ENCODE peak calls at places on chromosomes 6 and 20, in five cellular contexts. R is substantia nigra; U is activated T-cell treated with anti-CD3 and anti-CD28 coated beads, Interleukin-2, amount 50 U/mL, for 72 hours; T is dorsolateral prefrontal cortex; C is osteoblast. L is an unnamed sample.

GRCh38 chr6:46222286-46222685 is 51.5 kb upstream of the ENPP5 start:
- DNase-seq in R (no peak), U (no peak), T (no peak), C (no peak), L (no peak)

GRCh38 chr6:7402746-7403145 is 13.1 kb downstream of the RIOK1 start:
- DNase-seq in R (no peak), U (no peak), T (no peak), C (peak; percentile 14), L (no peak)

GRCh38 chr20:50788045-50788867 is 6.6 kb upstream of the BCAS4 start:
- DNase-seq in R (no peak), U (no peak), T (no peak), C (peak; percentile 95), L (no peak)

GRCh38 chr6:164184410-164184809 is 769.9 kb downstream of the QKI start:
- DNase-seq in R (peak; percentile 22), U (no peak), T (no peak), C (no peak), L (no peak)

GRCh38 chr20:50744143-50744792 is 12.9 kb downstream of the PARD6B start:
- DNase-seq in R (peak; percentile 43), U (no peak), T (no peak), C (peak; percentile 93), L (peak; percentile 52)

GRCh38 chr6:113596907-113597583 is 260.1 kb upstream of the MARCKS start:
- DNase-seq in R (no peak), U (no peak), T (no peak), C (peak; percentile 22), L (no peak)

GRCh38 chr6:11224252-11224965 is 8.1 kb downstream of the NEDD9 start:
- DNase-seq in R (no peak), U (peak; percentile 61), T (no peak), C (peak; percentile 91), L (no peak)

GRCh38 chr20:37880726-37881591 is 22.0 kb upstream of the VSTM2L start:
- DNase-seq in R (no peak), U (no peak), T (no peak), C (peak; percentile 83), L (no peak)

GRCh38 chr6:104601756-104602155 is 258.0 kb downstream of the HACE1 start:
- DNase-seq in R (no peak), U (no peak), T (no peak), C (no peak), L (no peak)

GRCh38 chr6:16540804-16541752 is 220.2 kb downstream of the ATXN1 start:
- DNase-seq in R (peak; percentile 21), U (no peak), T (no peak), C (peak; percentile 54), L (no peak)

GRCh38 chr6:159953091-159953581 is 15.7 kb upstream of the IGF2R start:
- DNase-seq in R (no peak), U (no peak), T (no peak), C (no peak), L (no peak)

GRCh38 chr6:143299253-143300166 is 151.0 kb downstream of the ADAT2 start:
- DNase-seq in R (no peak), U (peak; percentile 31), T (no peak), C (no peak), L (no peak)

GRCh38 chr6:154569136-154569862 is 58.8 kb upstream of the CNKSR3 start:
- DNase-seq in R (no peak), U (no peak), T (no peak), C (no peak), L (peak; percentile 85)

GRCh38 chr6:107989166-107990094 is 31.4 kb upstream of the SEC63 start:
- DNase-seq in R (no peak), U (no peak), T (no peak), C (peak; percentile 18), L (no peak)

GRCh38 chr20:17394411-17394810 is 136.8 kb downstream of the BFSP1 start:
- DNase-seq in R (no peak), U (no peak), T (no peak), C (no peak), L (no peak)

GRCh38 chr6:144897441-144897921 is 612.3 kb downstream of the UTRN start:
- DNase-seq in R (no peak), U (no peak), T (no peak), C (no peak), L (no peak)

GRCh38 chr20:22371843-22372242 is 212.5 kb downstream of the FOXA2 start:
- DNase-seq in R (no peak), U (no peak), T (no peak), C (no peak), L (no peak)

GRCh38 chr6:143368426-143368825 is 82.1 kb downstream of the ADAT2 start:
- DNase-seq in R (no peak), U (peak; percentile 19), T (no peak), C (no peak), L (no peak)

GRCh38 chr6:30322527-30323501 is 3.9 kb upstream of the TRIM39 start:
- DNase-seq in R (no peak), U (peak; percentile 38), T (no peak), C (peak; percentile 78), L (no peak)

GRCh38 chr6:16292942-16293341 is 54.6 kb downstream of the GMPR start:
- DNase-seq in R (no peak), U (no peak), T (no peak), C (no peak), L (no peak)

GRCh38 chr20:45898285-45898684 is 7.2 kb downstream of the CTSA start:
- DNase-seq in R (no peak), U (no peak), T (no peak), C (peak; percentile 9), L (no peak)

GRCh38 chr6:158497620-158498019 is 62.3 kb upstream of the TMEM181 start:
- DNase-seq in R (no peak), U (no peak), T (no peak), C (no peak), L (no peak)

GRCh38 chr6:137045221-137045789 is 540 bp upstream of the IL20RA start:
- DNase-seq in R (no peak), U (no peak), T (no peak), C (no peak), L (no peak)

GRCh38 chr6:19723533-19723932 is 113.6 kb upstream of the ID4 start:
- DNase-seq in R (no peak), U (no peak), T (no peak), C (peak; percentile 58), L (peak; percentile 2)

GRCh38 chr20:17735206-17735804 is 35.5 kb downstream of the BANF2 start:
- DNase-seq in R (no peak), U (no peak), T (no peak), C (peak; percentile 89), L (no peak)

GRCh38 chr6:89623749-89624148 is 14.8 kb downstream of the LYRM2 start:
- DNase-seq in R (no peak), U (no peak), T (no peak), C (no peak), L (no peak)

GRCh38 chr6:100998111-100998510 is 117.0 kb upstream of the ASCC3 start:
- DNase-seq in R (no peak), U (no peak), T (no peak), C (no peak), L (no peak)

GRCh38 chr6:144594571-144594970 is 309.4 kb downstream of the UTRN start:
- DNase-seq in R (no peak), U (no peak), T (no peak), C (no peak), L (no peak)

L was measured in LNCaP clone FGC.